ENCODE peak calls at places on chromosomes 12 and 14, in five cellular contexts. P, H, D, F and G are unnamed samples. For H3K4me1, the result is how much of the 10 kb centered on the place peaks cover.

GRCh38 chr14:44736326-44736725 is 225.4 kb downstream of the KLHL28 start:
- DNase-seq in P (no peak), D (no peak), H (no peak), F (no peak), G (no peak)

GRCh38 chr12:131260970-131261369 is 307.3 kb downstream of the ADGRD1 start:
- DNase-seq in H (no peak), P (no peak), D (no peak), F (no peak), G (no peak)

GRCh38 chr12:84689638-84690037 is 223.0 kb downstream of the SLC6A15 start:
- DNase-seq in H (no peak), F (no peak), D (no peak), P (no peak), G (no peak)

GRCh38 chr14:57657487-57657886 is 163.8 kb upstream of the CCDC198 start:
- DNase-seq in D (peak), P (no peak), F (no peak), H (no peak), G (no peak)

GRCh38 chr14:95233702-95234241 is 76.4 kb upstream of the DICER1 start:
- DNase-seq in H (peak), P (peak), F (no peak), D (no peak), G (no peak)

GRCh38 chr14:74865156-74865555 is 10.8 kb downstream of the PROX2 start:
- DNase-seq in P (no peak), H (no peak), F (no peak), D (no peak), G (no peak)

GRCh38 chr12:96720363-96720705 is 186.7 kb upstream of the NEDD1 start:
- DNase-seq in P (no peak), D (no peak), H (peak), F (no peak), G (no peak)

GRCh38 chr14:36518586-36519430 is 1.2 kb downstream of the NKX2-1 start:
- DNase-seq in D (no peak), H (no peak), P (no peak), F (no peak), G (no peak)

GRCh38 chr12:57752668-57753000 is 524 bp upstream of the CDK4 start:
- DNase-seq in D (no peak), F (no peak), P (no peak), H (no peak), G (no peak)

GRCh38 chr12:57753938-57754337 is 965 bp upstream of the MARCHF9 start:
- DNase-seq in P (no peak), D (no peak), H (no peak), F (no peak), G (no peak)

GRCh38 chr12:57750561-57751431 is 1.3 kb downstream of the CDK4 start:
- DNase-seq in D (peak), P (no peak), F (no peak), H (no peak), G (no peak)

GRCh38 chr12:57751432-57751787 is 700 bp downstream of the CDK4 start:
- DNase-seq in H (no peak), P (no peak), F (no peak), D (no peak), G (no peak)

DNA sequence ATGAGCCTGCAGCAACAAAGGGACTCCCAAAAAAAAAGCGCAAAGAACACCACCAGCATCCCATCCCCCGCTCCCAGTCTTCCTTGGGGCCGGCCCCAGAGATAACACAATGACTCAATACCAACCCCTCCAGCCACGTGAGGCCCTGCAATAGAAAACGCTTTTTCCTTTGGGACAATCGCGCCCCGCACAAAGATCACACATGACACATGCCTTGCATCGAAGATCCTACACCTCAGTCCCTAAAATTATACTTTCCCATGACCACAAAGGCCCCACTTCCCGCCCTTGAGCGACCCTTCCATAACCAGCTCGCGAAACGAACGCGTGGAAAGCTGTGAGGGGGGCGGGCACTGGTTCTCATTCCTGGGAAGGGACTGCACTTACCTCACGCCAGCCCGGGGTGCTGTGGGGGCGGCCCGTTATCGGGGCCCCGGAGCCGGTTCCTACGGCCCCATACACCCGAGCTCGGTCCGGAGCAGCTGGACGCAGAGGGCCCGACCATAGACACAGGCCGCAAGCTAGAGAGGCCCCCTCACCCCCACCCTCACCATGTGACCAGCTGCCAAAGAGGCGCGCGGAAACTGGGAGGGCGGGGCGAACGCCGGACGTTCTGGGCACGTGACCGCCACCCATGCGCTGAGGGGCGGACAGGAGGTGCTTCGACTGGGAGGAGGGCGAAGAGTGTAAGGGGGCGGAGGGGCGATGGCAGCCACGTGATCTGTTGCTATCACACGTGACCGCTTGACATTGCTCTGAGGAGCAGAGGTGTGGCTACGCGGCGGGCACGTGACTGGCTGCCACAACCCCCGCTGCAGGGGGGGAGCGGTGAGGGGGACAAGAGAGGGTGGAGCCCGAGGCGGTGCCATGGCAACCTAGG is at the start of gene CDK4:
- DNase-seq in P (peak), F (peak), H (peak), D (peak), G (peak)
- H3K4me1 ChIP-seq in P (under half), F (half or more), H (under half), D (under half), G (under half)

GRCh38 chr12:80857311-80857710 is 80.4 kb downstream of the LIN7A start:
- DNase-seq in P (no peak), F (no peak), D (peak), H (no peak), G (no peak)

GRCh38 chr12:80860206-80860605 is 77.5 kb downstream of the LIN7A start:
- DNase-seq in H (no peak), P (no peak), F (no peak), D (no peak), G (no peak)

GRCh38 chr12:80861636-80862378 is 75.9 kb downstream of the LIN7A start:
- DNase-seq in D (peak), F (no peak), H (no peak), P (no peak), G (no peak)

GRCh38 chr12:80860928-80861327 is 76.8 kb downstream of the LIN7A start:
- DNase-seq in H (no peak), F (no peak), D (no peak), P (no peak), G (no peak)

GRCh38 chr12:80858356-80858755 is 79.4 kb downstream of the LIN7A start:
- DNase-seq in F (no peak), D (no peak), P (no peak), H (no peak), G (no peak)
- H3K4me3 ChIP-seq in F (no peak), D (no peak), P (no peak), H (no peak), G (no peak)

DNA sequence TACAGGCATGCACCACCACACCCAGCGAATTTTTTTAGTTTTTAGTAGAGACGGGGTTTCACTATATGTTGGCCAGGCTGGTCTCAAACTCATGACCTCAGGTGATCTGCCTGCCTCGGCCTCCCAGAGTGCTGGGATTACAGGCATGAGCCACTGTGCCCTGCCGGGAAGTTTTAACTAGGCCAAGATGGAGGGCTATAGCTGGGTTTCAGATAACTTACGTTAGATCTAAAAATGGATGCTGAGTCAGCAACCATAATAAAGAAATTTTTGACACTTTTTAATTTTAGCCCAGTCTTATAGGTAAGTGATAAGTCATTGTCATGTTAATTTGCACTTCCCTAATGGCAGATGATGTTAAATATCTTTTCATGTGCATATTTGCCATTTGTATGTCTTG is 14.4 kb downstream of the ZDHHC17 start:
- DNase-seq in D (no peak), P (no peak), H (no peak), F (no peak), G (no peak)
- TF ChIP-seq POLR2A in D (no peak), P (no peak), H (no peak), F (no peak), G (no peak)

GRCh38 chr12:120013659-120014380 is 24.8 kb downstream of the BICDL1 start:
- DNase-seq in F (no peak), P (no peak), D (no peak), H (no peak), G (no peak)
- H3K4me1 ChIP-seq in F (under half), P (under half), D (under half), H (under half), G (under half)

DNA sequence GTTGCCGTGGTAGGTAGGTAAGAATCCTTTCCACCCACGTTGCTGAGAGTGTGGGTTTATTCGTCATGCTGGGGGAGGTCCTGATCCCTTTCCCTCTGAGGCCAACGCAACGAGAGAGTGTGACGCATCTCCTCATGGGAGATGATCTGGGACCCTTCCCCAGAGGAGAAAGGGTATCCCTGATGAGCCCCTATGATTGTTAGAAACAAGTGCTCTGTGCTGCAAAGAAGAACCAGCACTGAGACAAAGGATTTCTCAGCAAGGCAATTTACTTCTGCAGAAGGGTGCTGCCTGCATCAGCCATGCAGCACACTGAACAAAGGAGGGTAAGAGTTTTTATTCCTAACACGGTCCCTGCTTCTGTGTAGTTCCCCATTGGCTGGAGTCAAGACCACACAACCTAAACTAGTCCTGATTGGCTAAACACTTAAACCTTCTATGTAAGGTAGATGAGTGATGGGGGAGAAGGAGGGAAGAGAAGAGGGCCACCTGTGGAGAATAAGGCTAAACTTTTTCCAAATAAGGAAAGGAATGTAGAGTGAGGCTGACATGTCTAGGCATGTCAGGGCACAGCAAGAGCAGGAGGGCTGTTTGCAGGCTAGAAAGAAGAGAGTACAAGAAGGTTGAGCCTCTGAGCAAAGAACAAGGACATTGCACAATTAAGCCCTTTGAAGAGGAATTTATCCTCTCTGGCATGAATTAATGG is 21.3 kb downstream of the CLEC2A start:
- DNase-seq in D (no peak), P (no peak), F (no peak), H (no peak), G (no peak)
- H3K4me3 ChIP-seq in D (no peak), P (no peak), F (no peak), H (no peak), G (no peak)